ENCODE peak calls at places on chromosomes 5 and 9, in ten cellular contexts. U is RWPE1; F is H7; R is hypothalamus; P is stimulated activated CD4-positive, alpha-beta T cell treated with anti-CD3 and anti-CD28 coated beads, Interleukin-15, amount 100 ng/mL, for 24 hours; B is heart left ventricle; N is SW 1271; O is pons; A is NCI-H460; V is activated naive CD8-positive, alpha-beta T cell treated with anti-CD3 and anti-CD28 coated beads, Interleukin-2, amount 10 ng/mL, durations not matched to agents 7 days and 5 days. J is an unnamed sample.

GRCh38 chr5:134503937-134504437 is 21.5 kb upstream of the JADE2 start:
- DNase-seq in N (no peak), U (no peak), F (no peak), B (no peak), V (no peak), A (no peak), P (no peak), R (no peak), O (no peak), J (no peak)

GRCh38 chr5:53173083-53173482 is 63.5 kb upstream of the MOCS2 start:
- DNase-seq in P (no peak), O (no peak), N (no peak), R (no peak), F (no peak), U (peak), A (no peak), B (no peak), V (no peak), J (no peak)

GRCh38 chr9:91714020-91714721 is 235.9 kb downstream of the ROR2 start:
- DNase-seq in F (peak), B (peak), N (no peak), O (no peak), V (peak), U (peak), P (peak), A (peak), R (peak), J (peak)

GRCh38 chr5:177071671-177072385 is 14.9 kb upstream of the FGFR4 start:
- DNase-seq in O (peak), U (peak), N (peak), A (peak), F (peak), P (peak), B (peak), R (peak), V (no peak), J (peak)

GRCh38 chr9:5622019-5622418 is 6.9 kb upstream of the RIC1 start:
- DNase-seq in B (no peak), N (no peak), O (no peak), P (no peak), R (no peak), U (peak), F (no peak), V (no peak), A (no peak), J (no peak)

GRCh38 chr5:40291338-40291737 is 388.4 kb upstream of the PTGER4 start:
- DNase-seq in B (no peak), N (no peak), A (no peak), R (no peak), V (no peak), F (no peak), U (peak), O (no peak), P (no peak), J (no peak)

GRCh38 chr9:31084331-31084730 is 1300.1 kb upstream of the ACO1 start:
- DNase-seq in O (no peak), A (no peak), U (no peak), N (no peak), V (no peak), F (no peak), B (no peak), R (no peak), P (no peak), J (no peak)

GRCh38 chr5:35230043-35230611 is at the start of gene PRLR:
- DNase-seq in U (peak), B (peak), R (no peak), F (peak), P (peak), A (no peak), O (peak), N (no peak), V (no peak), J (no peak)

GRCh38 chr9:135291165-135291564 is 188.4 kb upstream of the PPP1R26 start:
- DNase-seq in O (no peak), R (no peak), U (no peak), N (no peak), P (no peak), V (no peak), A (no peak), B (peak), F (no peak), J (no peak)

GRCh38 chr5:62731011-62731410 is 152.4 kb downstream of the LRRC70 start:
- DNase-seq in O (no peak), U (no peak), B (no peak), N (no peak), P (peak), R (no peak), V (no peak), A (no peak), F (no peak), J (no peak)

GRCh38 chr5:32785639-32786216 is 74.6 kb downstream of the NPR3 start:
- DNase-seq in O (no peak), N (no peak), U (no peak), P (no peak), B (no peak), F (no peak), R (no peak), V (no peak), A (no peak), J (no peak)

GRCh38 chr9:134564431-134565170 is 77.0 kb upstream of the COL5A1 start:
- DNase-seq in P (no peak), F (no peak), A (no peak), N (no peak), V (no peak), B (no peak), R (no peak), O (no peak), U (no peak), J (no peak)

GRCh38 chr9:107952773-107953172 is 463.2 kb upstream of the KLF4 start:
- DNase-seq in P (no peak), U (peak), B (no peak), N (no peak), R (no peak), F (no peak), O (no peak), A (no peak), V (no peak), J (no peak)

J was measured in lung.